ENCODE peak calls at places on chromosomes 12 and 14, in eight cellular contexts. F is A549, I is breast epithelium, Y is testis, L is GM12892, B is uterus, M is spleen, C is stomach. G is an unnamed sample.
A peak's percentile ranks its signal among the peaks of the same experiment; 100 is the strongest.

GRCh38 chr12:75364918-75365317 is 26.0 kb upstream of the GLIPR1L2 start:
- DNase-seq in L (no peak), Y (no peak), M (no peak), C (no peak), F (no peak), I (no peak), B (no peak), G (no peak)

GRCh38 chr12:46830731-46831334 is 5.0 kb upstream of the SLC38A4 start:
- DNase-seq in M (no peak), C (no peak), L (no peak), Y (peak; percentile 23), F (no peak), I (no peak), B (no peak), G (no peak)

GRCh38 chr12:92968201-92968813 is 39.2 kb upstream of the EEA1 start:
- DNase-seq in I (no peak), F (no peak), C (no peak), Y (no peak), L (no peak), M (no peak), B (no peak), G (no peak)

GRCh38 chr12:15192721-15193120 is 28.5 kb downstream of the RERG start:
- DNase-seq in I (no peak), C (no peak), M (no peak), Y (no peak), F (no peak), B (no peak), L (no peak), G (no peak)

GRCh38 chr12:128365831-128366231 is 98.9 kb downstream of the TMEM132C start:
- DNase-seq in C (no peak), L (no peak), F (no peak), I (no peak), M (no peak), B (peak; percentile 49), Y (peak; percentile 43), G (no peak)

GRCh38 chr12:25796523-25797000 is 161.9 kb upstream of the RASSF8 start:
- DNase-seq in L (no peak), C (no peak), F (no peak), Y (no peak), B (no peak), I (no peak), M (no peak), G (no peak)

GRCh38 chr14:98959958-98960616 is 311.9 kb downstream of the BCL11B start:
- DNase-seq in M (no peak), Y (no peak), C (no peak), L (no peak), B (no peak), I (peak; percentile 53), F (no peak), G (no peak)

GRCh38 chr14:78863143-78863542 is 693.0 kb downstream of the NRXN3 start:
- DNase-seq in M (no peak), L (no peak), F (peak; percentile 12), Y (peak; percentile 60), B (no peak), C (no peak), I (no peak), G (no peak)

GRCh38 chr14:105627701-105628100 is 101.3 kb downstream of the TMEM121 start:
- DNase-seq in C (no peak), B (no peak), I (no peak), F (no peak), Y (no peak), L (no peak), M (no peak), G (no peak)

GRCh38 chr14:23524954-23525353 is 26.6 kb downstream of the ZFHX2 start:
- DNase-seq in F (no peak), I (no peak), M (no peak), L (no peak), Y (no peak), B (no peak), C (no peak), G (no peak)

GRCh38 chr12:93061414-93062099 is 132.5 kb upstream of the EEA1 start:
- DNase-seq in I (no peak), Y (no peak), M (no peak), B (peak; percentile 27), C (no peak), F (no peak), L (no peak), G (no peak)

GRCh38 chr12:110744176-110744575 is 1.5 kb upstream of the PPP1CC start:
- DNase-seq in Y (no peak), M (no peak), L (no peak), C (no peak), B (no peak), I (peak; percentile 57), F (peak; percentile 53), G (peak; percentile 73)

GRCh38 chr14:98931911-98932310 is 340.1 kb downstream of the BCL11B start:
- DNase-seq in L (no peak), B (no peak), I (no peak), C (peak; percentile 36), F (no peak), M (peak; percentile 84), Y (no peak), G (no peak)

GRCh38 chr14:71003156-71003555 is 95.9 kb downstream of the PCNX1 start:
- DNase-seq in L (no peak), C (no peak), Y (no peak), I (no peak), F (no peak), M (no peak), B (no peak), G (no peak)

GRCh38 chr14:101103321-101103901 is 199.9 kb upstream of the RTL1 start:
- DNase-seq in B (no peak), Y (peak; percentile 24), I (peak; percentile 10), F (no peak), M (peak; percentile 67), L (no peak), C (peak; percentile 19), G (no peak)

DNA sequence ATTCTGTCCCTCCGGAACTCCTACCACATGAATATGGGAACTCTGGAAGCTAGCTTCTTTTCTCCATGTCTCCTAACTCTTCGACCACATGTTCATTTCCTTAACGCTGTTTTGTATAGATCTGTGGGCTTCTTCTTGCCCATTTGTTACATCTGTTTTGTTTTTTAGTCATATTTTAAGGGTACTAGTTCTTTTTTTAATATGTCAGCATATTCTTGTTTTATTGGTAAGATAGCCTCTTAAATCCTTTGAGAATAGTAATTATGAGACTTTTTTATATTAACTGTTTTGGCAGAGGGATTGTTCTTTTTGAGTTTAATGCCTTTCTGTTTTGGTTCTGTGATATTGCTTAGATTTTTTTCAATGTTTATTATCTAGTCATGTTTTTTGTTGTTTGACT is 70.5 kb downstream of the VRK1 start:
- DNase-seq in F (no peak), Y (no peak), I (no peak), M (no peak), B (no peak), L (no peak), C (no peak), G (no peak)
- TF ChIP-seq POLR2A in F (no peak), Y (no peak), I (no peak), M (no peak), B (no peak), L (no peak), C (no peak), G (no peak)

GRCh38 chr12:79000501-79000900 is 135.9 kb downstream of the SYT1 start:
- DNase-seq in M (no peak), Y (no peak), F (no peak), L (no peak), C (no peak), B (no peak), I (no peak), G (no peak)
- TF ChIP-seq POLR2A in M (no peak), Y (no peak), F (no peak), L (no peak), C (no peak), B (no peak), I (no peak), G (no peak)

GRCh38 chr12:587132-587531 is 76.1 kb downstream of the NINJ2 start:
- DNase-seq in M (no peak), B (no peak), F (no peak), L (no peak), C (no peak), Y (no peak), I (no peak), G (no peak)
- TF ChIP-seq POLR2A in M (no peak), B (no peak), F (no peak), L (no peak), C (no peak), Y (no peak), I (no peak), G (no peak)

GRCh38 chr12:124458992-124459851 is 108.2 kb downstream of the NCOR2 start:
- DNase-seq in B (no peak), M (peak; percentile 66), I (no peak), Y (no peak), C (no peak), L (no peak), F (no peak), G (no peak)

GRCh38 chr12:124458220-124458991 is 109.0 kb downstream of the NCOR2 start:
- DNase-seq in B (no peak), I (no peak), Y (no peak), M (peak; percentile 72), C (no peak), L (no peak), F (no peak), G (no peak)

GRCh38 chr12:124456133-124456651 is 111.2 kb downstream of the NCOR2 start:
- DNase-seq in F (no peak), L (no peak), B (no peak), M (no peak), Y (no peak), C (no peak), I (no peak), G (no peak)

GRCh38 chr12:124456652-124457152 is 110.7 kb downstream of the NCOR2 start:
- DNase-seq in M (peak; percentile 93), I (no peak), L (peak; percentile 76), B (no peak), C (no peak), Y (no peak), F (no peak), G (no peak)

GRCh38 chr12:124457287-124458219 is 109.9 kb downstream of the NCOR2 start:
- DNase-seq in M (peak; percentile 86), I (peak; percentile 87), L (peak; percentile 67), C (peak; percentile 54), Y (peak; percentile 94), F (no peak), B (peak; percentile 84), G (no peak)
- TF ChIP-seq POLR2A in M (no peak), I (no peak), L (peak; percentile 42), C (no peak), Y (no peak), F (no peak), B (peak; percentile 33), G (no peak)

G was measured in H54.